ENCODE peak calls at places on chromosomes 1 and 21, in five cellular contexts. One of them, this sample, is unnamed.
A peak's percentile ranks its signal among the peaks of the same experiment; 100 is the strongest.

GRCh38 chr1:81999364-81999763 is 198.6 kb downstream of the ADGRL2 start:
- DNase-seq in GM23338: no peak
- DNase-seq in osteocyte: no peak
- DNase-seq in fibroblast of pulmonary artery: no peak
- DNase-seq in H9: no peak
- DNase-seq in this sample: no peak

GRCh38 chr1:85748120-85748519 is 39.9 kb upstream of the ZNHIT6 start:
- DNase-seq in GM23338: no peak
- DNase-seq in osteocyte: no peak
- DNase-seq in fibroblast of pulmonary artery: no peak
- DNase-seq in H9: no peak
- DNase-seq in this sample: no peak

GRCh38 chr1:110130113-110130591 is 17.9 kb downstream of the UBL4B start:
- DNase-seq in GM23338: peak; percentile 89
- DNase-seq in osteocyte: no peak
- DNase-seq in fibroblast of pulmonary artery: peak; percentile 21
- DNase-seq in H9: peak; percentile 81
- DNase-seq in this sample: no peak

GRCh38 chr1:225380691-225381090 is 47.1 kb downstream of the LBR start:
- DNase-seq in GM23338: no peak
- DNase-seq in osteocyte: no peak
- DNase-seq in fibroblast of pulmonary artery: no peak
- DNase-seq in H9: no peak
- DNase-seq in this sample: no peak

GRCh38 chr1:187631984-187632383 is 803.2 kb downstream of the PLA2G4A start:
- DNase-seq in GM23338: no peak
- DNase-seq in osteocyte: no peak
- DNase-seq in fibroblast of pulmonary artery: no peak
- DNase-seq in H9: peak; percentile 72
- DNase-seq in this sample: no peak

GRCh38 chr1:226100436-226101347 is 38.2 kb downstream of the H3-3A start:
- DNase-seq in GM23338: peak; percentile 73
- DNase-seq in osteocyte: no peak
- DNase-seq in fibroblast of pulmonary artery: peak; percentile 73
- DNase-seq in H9: no peak
- DNase-seq in this sample: peak; percentile 59

GRCh38 chr1:169892819-169893644 is 664 bp downstream of the SCYL3 start:
- DNase-seq in GM23338: no peak
- DNase-seq in osteocyte: peak; percentile 85
- DNase-seq in fibroblast of pulmonary artery: peak; percentile 40
- DNase-seq in H9: no peak
- DNase-seq in this sample: no peak

GRCh38 chr1:157004771-157005170 is 40.8 kb downstream of the ARHGEF11 start:
- DNase-seq in GM23338: peak; percentile 24
- DNase-seq in osteocyte: no peak
- DNase-seq in fibroblast of pulmonary artery: peak; percentile 57
- DNase-seq in H9: no peak
- DNase-seq in this sample: no peak

GRCh38 chr1:151839457-151840409 is at the start of gene C2CD4D:
- DNase-seq in GM23338: peak; percentile 89
- DNase-seq in osteocyte: no peak
- DNase-seq in fibroblast of pulmonary artery: no peak
- DNase-seq in H9: peak; percentile 92
- DNase-seq in this sample: peak; percentile 58

GRCh38 chr1:181190362-181191035 is 102.0 kb downstream of the IER5 start:
- DNase-seq in GM23338: peak; percentile 41
- DNase-seq in osteocyte: no peak
- DNase-seq in fibroblast of pulmonary artery: no peak
- DNase-seq in H9: no peak
- DNase-seq in this sample: no peak

GRCh38 chr1:176876966-176877515 is 287.5 kb downstream of the ASTN1 start:
- DNase-seq in GM23338: no peak
- DNase-seq in osteocyte: no peak
- DNase-seq in fibroblast of pulmonary artery: no peak
- DNase-seq in H9: no peak
- DNase-seq in this sample: no peak

GRCh38 chr1:40703316-40703715 is 11.8 kb downstream of the NFYC start:
- DNase-seq in GM23338: no peak
- DNase-seq in osteocyte: no peak
- DNase-seq in fibroblast of pulmonary artery: peak; percentile 80
- DNase-seq in H9: no peak
- DNase-seq in this sample: no peak

GRCh38 chr1:66262233-66262632 is 271.7 kb upstream of the SGIP1 start:
- DNase-seq in GM23338: no peak
- DNase-seq in osteocyte: no peak
- DNase-seq in fibroblast of pulmonary artery: peak; percentile 86
- DNase-seq in H9: no peak
- DNase-seq in this sample: no peak

GRCh38 chr1:183807549-183808168 is 2.7 kb downstream of the RGL1 start:
- DNase-seq in GM23338: no peak
- DNase-seq in osteocyte: no peak
- DNase-seq in fibroblast of pulmonary artery: peak; percentile 26
- DNase-seq in H9: no peak
- DNase-seq in this sample: no peak

GRCh38 chr1:154000420-154000819 is 9.9 kb downstream of the RPS27 start:
- DNase-seq in GM23338: no peak
- DNase-seq in osteocyte: no peak
- DNase-seq in fibroblast of pulmonary artery: no peak
- DNase-seq in H9: no peak
- DNase-seq in this sample: no peak

GRCh38 chr21:42471206-42471605 is 24.8 kb downstream of the RSPH1 start:
- DNase-seq in GM23338: no peak
- DNase-seq in osteocyte: no peak
- DNase-seq in fibroblast of pulmonary artery: no peak
- DNase-seq in H9: no peak
- DNase-seq in this sample: no peak

GRCh38 chr21:28776251-28776650 is 216.4 kb downstream of the LTN1 start:
- DNase-seq in GM23338: no peak
- DNase-seq in osteocyte: no peak
- DNase-seq in fibroblast of pulmonary artery: peak; percentile 65
- DNase-seq in H9: no peak
- DNase-seq in this sample: no peak

GRCh38 chr21:34052171-34052570 is 21.2 kb upstream of the MRPS6 start:
- DNase-seq in GM23338: no peak
- DNase-seq in osteocyte: no peak
- DNase-seq in fibroblast of pulmonary artery: no peak
- DNase-seq in H9: no peak
- DNase-seq in this sample: no peak

GRCh38 chr1:231626951-231627614 is 493 bp downstream of the DISC1 start:
- DNase-seq in GM23338: peak; percentile 88
- DNase-seq in osteocyte: peak; percentile 85
- DNase-seq in fibroblast of pulmonary artery: peak; percentile 49
- DNase-seq in H9: peak; percentile 83
- DNase-seq in this sample: peak; percentile 64

GRCh38 chr1:175192111-175192629 is 406 bp downstream of the KIAA0040 start:
- DNase-seq in GM23338: peak; percentile 63
- DNase-seq in osteocyte: no peak
- DNase-seq in fibroblast of pulmonary artery: peak; percentile 8
- DNase-seq in H9: peak; percentile 53
- DNase-seq in this sample: no peak

GRCh38 chr1:198179556-198179981 is 22.8 kb downstream of the NEK7 start:
- DNase-seq in GM23338: no peak
- DNase-seq in osteocyte: no peak
- DNase-seq in fibroblast of pulmonary artery: no peak
- DNase-seq in H9: no peak
- DNase-seq in this sample: no peak

GRCh38 chr1:212669600-212669999 is 30.0 kb downstream of the BATF3 start:
- DNase-seq in GM23338: no peak
- DNase-seq in osteocyte: peak; percentile 74
- DNase-seq in fibroblast of pulmonary artery: no peak
- DNase-seq in H9: peak; percentile 27
- DNase-seq in this sample: no peak

GRCh38 chr1:68758666-68759209 is 261.9 kb upstream of the DEPDC1 start:
- DNase-seq in GM23338: peak; percentile 30
- DNase-seq in osteocyte: no peak
- DNase-seq in fibroblast of pulmonary artery: no peak
- DNase-seq in H9: peak; percentile 54
- DNase-seq in this sample: no peak

GRCh38 chr1:147748687-147749350 is 11.6 kb downstream of the GJA5 start:
- DNase-seq in GM23338: no peak
- DNase-seq in osteocyte: peak; percentile 53
- DNase-seq in fibroblast of pulmonary artery: no peak
- DNase-seq in H9: no peak
- DNase-seq in this sample: no peak

GRCh38 chr1:162822391-162823200 is 32.1 kb downstream of the HSD17B7 start:
- DNase-seq in GM23338: peak; percentile 90
- DNase-seq in osteocyte: peak; percentile 83
- DNase-seq in fibroblast of pulmonary artery: no peak
- DNase-seq in H9: peak; percentile 85
- DNase-seq in this sample: peak; percentile 45

GRCh38 chr1:67399594-67399993 is 30.6 kb downstream of the SERBP1 start:
- DNase-seq in GM23338: no peak
- DNase-seq in osteocyte: no peak
- DNase-seq in fibroblast of pulmonary artery: no peak
- DNase-seq in H9: no peak
- DNase-seq in this sample: no peak

GRCh38 chr1:2405588-2406295 is 6.6 kb downstream of the PEX10 start:
- DNase-seq in GM23338: no peak
- DNase-seq in osteocyte: no peak
- DNase-seq in fibroblast of pulmonary artery: no peak
- DNase-seq in H9: no peak
- DNase-seq in this sample: no peak

GRCh38 chr1:215567491-215568286 is 585 bp downstream of the KCTD3 start:
- DNase-seq in GM23338: peak; percentile 63
- DNase-seq in osteocyte: no peak
- DNase-seq in fibroblast of pulmonary artery: peak; percentile 56
- DNase-seq in H9: peak; percentile 54
- DNase-seq in this sample: peak; percentile 61

GRCh38 chr1:11058595-11059165 is 1.1 kb downstream of the SRM start:
- DNase-seq in GM23338: no peak
- DNase-seq in osteocyte: no peak
- DNase-seq in fibroblast of pulmonary artery: no peak
- DNase-seq in H9: no peak
- DNase-seq in this sample: no peak

GRCh38 chr1:235866207-235866912 is at the start of gene LYST:
- DNase-seq in GM23338: peak; percentile 65
- DNase-seq in osteocyte: peak; percentile 86
- DNase-seq in fibroblast of pulmonary artery: peak; percentile 39
- DNase-seq in H9: peak; percentile 46
- DNase-seq in this sample: peak; percentile 74

GRCh38 chr1:208178091-208178529 is 66.1 kb downstream of the PLXNA2 start:
- DNase-seq in GM23338: no peak
- DNase-seq in osteocyte: no peak
- DNase-seq in fibroblast of pulmonary artery: no peak
- DNase-seq in H9: no peak
- DNase-seq in this sample: no peak

GRCh38 chr1:43549921-43550597 is 19.4 kb downstream of the PTPRF start:
- DNase-seq in GM23338: peak; percentile 97
- DNase-seq in osteocyte: no peak
- DNase-seq in fibroblast of pulmonary artery: no peak
- DNase-seq in H9: peak; percentile 99
- DNase-seq in this sample: peak; percentile 73

GRCh38 chr1:37497832-37498231 is 16.7 kb downstream of the MEAF6 start:
- DNase-seq in GM23338: no peak
- DNase-seq in osteocyte: peak; percentile 27
- DNase-seq in fibroblast of pulmonary artery: no peak
- DNase-seq in H9: no peak
- DNase-seq in this sample: no peak

GRCh38 chr1:107851418-107851817 is 113.6 kb downstream of the VAV3 start:
- DNase-seq in GM23338: peak; percentile 11
- DNase-seq in osteocyte: no peak
- DNase-seq in fibroblast of pulmonary artery: no peak
- DNase-seq in H9: no peak
- DNase-seq in this sample: no peak

GRCh38 chr1:14769486-14770274 is 171.2 kb downstream of the KAZN start:
- DNase-seq in GM23338: peak; percentile 47
- DNase-seq in osteocyte: no peak
- DNase-seq in fibroblast of pulmonary artery: no peak
- DNase-seq in H9: no peak
- DNase-seq in this sample: no peak
- TF ChIP-seq CTCF in GM23338: peak; percentile 55
- TF ChIP-seq CTCF in osteocyte: no peak
- TF ChIP-seq CTCF in fibroblast of pulmonary artery: no peak
- TF ChIP-seq CTCF in H9: peak; percentile 55
- TF ChIP-seq CTCF in this sample: peak; percentile 38

DNA sequence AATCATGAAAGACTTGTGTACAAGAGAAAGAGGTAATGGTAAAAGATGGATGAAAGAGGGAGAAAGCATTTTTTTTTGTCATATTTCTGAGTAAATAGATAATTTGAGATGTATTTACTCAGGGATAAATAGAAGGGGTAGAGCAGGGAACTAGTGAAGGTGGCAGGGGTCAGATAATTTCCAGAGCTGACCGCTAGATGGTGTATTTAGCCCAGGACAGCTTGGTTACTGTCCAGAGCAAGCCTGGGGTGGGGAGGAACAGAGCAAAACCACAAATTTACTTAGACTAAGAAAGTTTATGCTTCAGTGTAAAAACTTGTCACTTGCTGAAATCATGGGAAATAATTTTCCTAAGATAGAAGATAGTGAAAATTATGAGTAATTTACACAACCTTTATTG is 91.5 kb downstream of the XCL2 start:
- DNase-seq in GM23338: peak; percentile 51
- DNase-seq in osteocyte: no peak
- DNase-seq in fibroblast of pulmonary artery: no peak
- DNase-seq in H9: no peak
- DNase-seq in this sample: no peak
- TF ChIP-seq CTCF in GM23338: peak; percentile 73
- TF ChIP-seq CTCF in osteocyte: peak; percentile 18
- TF ChIP-seq CTCF in fibroblast of pulmonary artery: peak; percentile 25
- TF ChIP-seq CTCF in H9: peak; percentile 64
- TF ChIP-seq CTCF in this sample: no peak

DNA sequence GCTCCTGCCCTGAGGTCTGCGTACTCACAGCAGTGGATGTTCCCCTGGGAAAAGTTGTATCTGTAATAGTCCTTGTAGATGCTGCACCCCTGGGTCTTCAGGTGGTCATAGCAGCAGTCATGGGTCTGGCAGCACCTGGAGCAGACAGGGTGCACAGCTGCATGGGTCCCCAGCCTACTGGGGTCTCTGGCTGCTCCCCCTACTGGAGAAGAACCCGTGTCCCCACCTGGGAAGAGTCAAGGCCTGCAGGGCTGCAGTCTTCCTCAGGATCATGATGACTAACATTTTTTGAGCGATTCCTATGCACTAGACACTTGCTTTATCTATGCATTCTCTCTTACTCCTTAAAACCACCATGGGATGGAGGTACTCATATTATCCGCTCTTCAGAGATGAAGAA is 3.9 kb downstream of the PLA2G2D start:
- DNase-seq in GM23338: peak; percentile 39
- DNase-seq in osteocyte: no peak
- DNase-seq in fibroblast of pulmonary artery: no peak
- DNase-seq in H9: no peak
- DNase-seq in this sample: no peak
- TF ChIP-seq CTCF in GM23338: peak; percentile 63
- TF ChIP-seq CTCF in osteocyte: no peak
- TF ChIP-seq CTCF in fibroblast of pulmonary artery: no peak
- TF ChIP-seq CTCF in H9: peak; percentile 48
- TF ChIP-seq CTCF in this sample: no peak

DNA sequence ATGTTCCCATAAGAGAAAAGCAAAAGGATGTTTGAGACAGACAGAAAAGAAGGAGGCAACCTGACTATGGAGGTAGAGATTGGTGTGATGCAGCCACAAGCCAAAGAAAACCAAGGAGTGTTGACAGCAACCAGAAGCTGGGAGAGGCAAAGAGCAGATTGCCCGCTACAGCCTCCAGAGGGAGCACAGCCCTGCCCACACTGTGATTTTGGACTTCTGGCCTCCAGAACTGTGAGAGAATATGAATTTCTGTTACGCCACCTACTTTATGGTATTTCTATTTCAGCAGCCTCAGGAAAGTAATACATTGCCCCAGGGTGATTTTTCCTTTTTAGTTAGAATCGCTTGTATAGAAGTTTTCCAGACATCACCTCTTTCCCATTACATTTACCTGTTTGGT is 28.4 kb downstream of the SLAMF6 start:
- DNase-seq in GM23338: peak; percentile 53
- DNase-seq in osteocyte: no peak
- DNase-seq in fibroblast of pulmonary artery: no peak
- DNase-seq in H9: peak; percentile 42
- DNase-seq in this sample: peak; percentile 25
- TF ChIP-seq CTCF in GM23338: peak; percentile 72
- TF ChIP-seq CTCF in osteocyte: peak; percentile 26
- TF ChIP-seq CTCF in fibroblast of pulmonary artery: peak; percentile 32
- TF ChIP-seq CTCF in H9: peak; percentile 62
- TF ChIP-seq CTCF in this sample: no peak